ENCODE peak calls at places on chromosome 7, in six cellular contexts. X is HCT116, J is GM12878, U is K562, R is H1, E is HepG2. I is an unnamed sample.

GRCh38 chr7:4102231-4102841 is 579.8 kb upstream of the FOXK1 start:
- DNase-seq in U (no peak), J (no peak), R (no peak), E (no peak), X (no peak), I (no peak)

GRCh38 chr7:140653319-140654108 is 12.9 kb upstream of the DENND2A start:
- DNase-seq in U (peak), R (no peak), X (peak), J (no peak), E (peak), I (peak)

GRCh38 chr7:66634816-66635215 is 6.1 kb downstream of the KCTD7 start:
- DNase-seq in J (no peak), R (no peak), X (no peak), U (no peak), E (no peak), I (no peak)

GRCh38 chr7:154832557-154833138 is 170.3 kb downstream of the PAXIP1 start:
- DNase-seq in E (peak), R (no peak), U (peak), J (no peak), X (peak), I (peak)

GRCh38 chr7:131619336-131620305 is 63.2 kb upstream of the PODXL start:
- DNase-seq in J (no peak), U (peak), X (no peak), E (no peak), R (no peak), I (no peak)

GRCh38 chr7:75638607-75639070 is 100.1 kb downstream of the HIP1 start:
- DNase-seq in X (no peak), J (no peak), U (no peak), R (no peak), E (no peak), I (no peak)

GRCh38 chr7:77831481-77831880 is 32.9 kb downstream of the PHTF2 start:
- DNase-seq in E (no peak), R (no peak), X (no peak), U (no peak), J (no peak), I (no peak)

GRCh38 chr7:151503902-151504714 is 15.6 kb downstream of the RHEB start:
- DNase-seq in J (no peak), X (no peak), R (no peak), U (no peak), E (peak), I (no peak)

GRCh38 chr7:130930260-130930659 is 196.3 kb upstream of the KLF14 start:
- DNase-seq in J (no peak), X (no peak), E (no peak), R (no peak), U (no peak), I (no peak)

GRCh38 chr7:20241491-20242261 is 24.5 kb upstream of the MACC1 start:
- DNase-seq in R (no peak), U (no peak), J (peak), E (peak), X (no peak), I (no peak)

GRCh38 chr7:111788426-111788825 is 226.1 kb upstream of the IMMP2L start:
- DNase-seq in U (no peak), J (no peak), X (no peak), R (no peak), E (no peak), I (no peak)

GRCh38 chr7:19362099-19362498 is 216.9 kb upstream of the FERD3L start:
- DNase-seq in J (no peak), U (no peak), R (no peak), E (no peak), X (no peak), I (no peak)

GRCh38 chr7:44326261-44327125 is 1.1 kb upstream of the CAMK2B start:
- DNase-seq in R (no peak), E (no peak), J (no peak), X (no peak), U (no peak), I (no peak)

GRCh38 chr7:158740013-158740656 is 35.5 kb upstream of the NCAPG2 start:
- DNase-seq in U (peak), R (no peak), X (no peak), J (no peak), E (no peak), I (no peak)

GRCh38 chr7:74514131-74514591 is 60.5 kb downstream of the GTF2IRD1 start:
- DNase-seq in U (no peak), E (no peak), J (no peak), X (no peak), R (no peak), I (no peak)

GRCh38 chr7:99102809-99103690 is 40.9 kb downstream of the SMURF1 start:
- DNase-seq in R (no peak), U (no peak), X (no peak), J (no peak), E (no peak), I (no peak)

GRCh38 chr7:151058766-151059361 is 525 bp upstream of the SLC4A2 start:
- DNase-seq in U (peak), X (no peak), R (no peak), J (no peak), E (no peak), I (no peak)

GRCh38 chr7:67771840-67772605 is 775.4 kb downstream of the TYW1 start:
- DNase-seq in J (no peak), E (no peak), X (no peak), R (no peak), U (no peak), I (no peak)

GRCh38 chr7:16393862-16394422 is 27.4 kb downstream of the CRPPA start:
- DNase-seq in X (no peak), E (no peak), R (no peak), U (no peak), J (no peak), I (no peak)

GRCh38 chr7:68187549-68187948 is 1190.9 kb downstream of the TYW1 start:
- DNase-seq in E (no peak), U (no peak), R (no peak), X (no peak), J (no peak), I (no peak)

GRCh38 chr7:132251327-132251659 is 325.0 kb downstream of the PLXNA4 start:
- DNase-seq in U (no peak), R (no peak), X (no peak), J (no peak), E (peak), I (peak)

GRCh38 chr7:1541431-1542162 is 11.1 kb downstream of the MAFK start:
- DNase-seq in U (no peak), J (no peak), X (no peak), E (no peak), R (no peak), I (no peak)

GRCh38 chr7:151520419-151521229 is 929 bp upstream of the RHEB start:
- DNase-seq in R (no peak), U (no peak), X (no peak), E (no peak), J (no peak), I (no peak)

GRCh38 chr7:117269895-117270294 is 53.0 kb downstream of the WNT2 start:
- DNase-seq in J (no peak), R (no peak), X (no peak), E (no peak), U (no peak), I (no peak)

GRCh38 chr7:23473848-23474097 is 3.5 kb upstream of the IGF2BP3 start:
- DNase-seq in E (peak), U (no peak), X (no peak), J (no peak), R (no peak), I (no peak)

GRCh38 chr7:29270579-29270978 is 76.0 kb downstream of the CHN2 start:
- DNase-seq in X (no peak), R (no peak), U (no peak), E (no peak), J (no peak), I (no peak)
- TF ChIP-seq YY1 in X (no peak), R (no peak), U (no peak), E (no peak), J (no peak), I (no peak)

DNA sequence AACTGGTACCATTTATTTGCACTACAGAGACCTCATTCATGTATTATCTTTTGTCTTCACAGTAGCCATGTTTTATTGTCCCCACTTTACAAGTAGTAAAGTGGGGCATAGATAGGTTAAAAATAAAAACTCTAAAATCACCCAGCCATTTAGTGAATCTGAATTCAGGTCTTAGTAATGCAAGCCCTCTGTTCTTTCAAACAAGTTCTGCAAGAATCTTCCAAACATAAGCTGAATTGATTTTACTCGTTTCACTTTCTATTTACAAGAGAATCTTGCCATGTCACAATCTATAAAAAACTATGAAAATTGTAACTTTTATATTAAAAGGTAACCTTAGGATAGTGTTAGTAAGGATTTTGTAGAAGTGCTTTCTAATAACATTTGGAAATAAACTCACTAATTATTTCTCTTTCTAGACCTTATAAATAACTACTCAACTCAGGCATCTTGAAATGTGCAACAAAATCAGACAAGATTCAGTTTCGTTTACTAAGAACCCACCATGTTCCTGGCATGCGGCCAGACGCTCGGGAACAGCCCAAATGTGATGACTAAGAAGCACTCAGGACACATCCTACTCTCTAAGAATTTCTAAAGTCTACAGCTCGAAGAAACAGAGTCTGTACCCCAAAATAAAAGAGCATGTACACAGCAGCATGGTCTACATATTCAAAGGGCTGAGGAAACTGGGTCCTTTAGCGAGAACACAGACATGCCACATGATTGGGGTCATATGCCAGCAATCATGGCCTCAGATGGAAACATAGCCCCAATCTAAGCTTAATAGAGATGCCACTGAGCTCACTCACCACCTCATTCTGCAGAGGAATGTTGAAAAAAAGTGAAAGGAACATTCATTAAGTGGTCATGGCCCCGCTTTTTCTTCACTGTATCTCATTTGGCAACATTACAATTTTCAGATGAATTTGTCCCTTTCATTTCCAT is 167.6 kb downstream of the AMPH start:
- DNase-seq in R (no peak), E (no peak), X (no peak), U (peak), J (peak), I (no peak)
- TF ChIP-seq ZNF274 in R (no peak), E (no peak), X (no peak), U (no peak), J (no peak), I (no peak)

DNA sequence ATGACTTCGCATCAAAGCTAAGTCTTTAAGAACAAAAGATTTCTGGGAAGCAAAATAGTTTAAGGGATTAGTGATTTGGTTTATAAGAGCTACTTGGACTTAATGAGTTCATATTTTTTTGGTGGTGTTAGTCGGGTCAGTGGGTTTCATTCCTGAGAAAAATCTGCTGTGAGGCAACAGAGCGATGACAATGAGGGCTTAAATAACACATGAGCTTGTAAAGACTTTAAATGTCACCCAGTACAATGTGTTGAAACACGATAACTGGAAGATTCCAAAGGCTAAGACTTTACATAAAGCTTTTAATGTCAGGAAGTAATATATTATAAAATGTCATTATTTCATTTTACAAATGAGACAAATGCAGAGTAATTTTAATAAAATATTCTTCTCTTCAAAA is 178.8 kb downstream of the ARL4A start:
- DNase-seq in X (no peak), J (no peak), U (peak), R (no peak), E (no peak), I (no peak)
- TF ChIP-seq YY1 in X (no peak), J (no peak), U (no peak), R (no peak), E (no peak), I (no peak)

GRCh38 chr7:30027065-30027456 is 559 bp upstream of the FKBP14 start:
- DNase-seq in J (peak), R (no peak), X (no peak), E (peak), U (no peak), I (no peak)
- TF ChIP-seq ZNF274 in J (no peak), R (no peak), X (no peak), E (no peak), U (no peak), I (no peak)

I was measured in NT2/D1.